ENCODE peak calls at places on chromosomes 12 and 14, in five cellular contexts. One of them, this sample, is unnamed.

GRCh38 chr14:56390859-56391258 is 188.7 kb upstream of the TMEM260 start:
- DNase-seq in SK-N-SH: no peak
- DNase-seq in HepG2: no peak
- DNase-seq in IMR-90: no peak
- DNase-seq in WTC11: no peak
- DNase-seq in this sample: no peak

GRCh38 chr14:89267163-89267562 is 149.9 kb downstream of the FOXN3 start:
- DNase-seq in SK-N-SH: no peak
- DNase-seq in HepG2: no peak
- DNase-seq in IMR-90: no peak
- DNase-seq in WTC11: peak
- DNase-seq in this sample: no peak

GRCh38 chr12:8081228-8081920 is 700 bp upstream of the NECAP1 start:
- DNase-seq in SK-N-SH: no peak
- DNase-seq in HepG2: no peak
- DNase-seq in IMR-90: no peak
- DNase-seq in WTC11: no peak
- DNase-seq in this sample: peak

GRCh38 chr12:67766370-67766769 is 117.8 kb downstream of the DYRK2 start:
- DNase-seq in SK-N-SH: no peak
- DNase-seq in HepG2: no peak
- DNase-seq in IMR-90: peak
- DNase-seq in WTC11: no peak
- DNase-seq in this sample: no peak

GRCh38 chr12:40208707-40209106 is 16.1 kb upstream of the LRRK2 start:
- DNase-seq in SK-N-SH: no peak
- DNase-seq in HepG2: no peak
- DNase-seq in IMR-90: no peak
- DNase-seq in WTC11: no peak
- DNase-seq in this sample: no peak

GRCh38 chr14:67436006-67436866 is 24.3 kb upstream of the PLEK2 start:
- DNase-seq in SK-N-SH: no peak
- DNase-seq in HepG2: peak
- DNase-seq in IMR-90: no peak
- DNase-seq in WTC11: no peak
- DNase-seq in this sample: peak

GRCh38 chr14:91012050-91012449 is 48.4 kb downstream of the RPS6KA5 start:
- DNase-seq in SK-N-SH: no peak
- DNase-seq in HepG2: no peak
- DNase-seq in IMR-90: no peak
- DNase-seq in WTC11: no peak
- DNase-seq in this sample: no peak

GRCh38 chr12:103768467-103769123 is 72.4 kb downstream of the NT5DC3 start:
- DNase-seq in SK-N-SH: no peak
- DNase-seq in HepG2: no peak
- DNase-seq in IMR-90: no peak
- DNase-seq in WTC11: no peak
- DNase-seq in this sample: no peak

GRCh38 chr12:122067966-122068365 is 10.6 kb upstream of the MLXIP start:
- DNase-seq in SK-N-SH: no peak
- DNase-seq in HepG2: no peak
- DNase-seq in IMR-90: peak
- DNase-seq in WTC11: no peak
- DNase-seq in this sample: no peak

GRCh38 chr12:99157946-99158345 is 489.6 kb upstream of the GARIN6 start:
- DNase-seq in SK-N-SH: no peak
- DNase-seq in HepG2: no peak
- DNase-seq in IMR-90: no peak
- DNase-seq in WTC11: no peak
- DNase-seq in this sample: no peak

GRCh38 chr14:74703043-74703442 is 9.8 kb downstream of the AREL1 start:
- DNase-seq in SK-N-SH: no peak
- DNase-seq in HepG2: no peak
- DNase-seq in IMR-90: no peak
- DNase-seq in WTC11: no peak
- DNase-seq in this sample: no peak

GRCh38 chr12:11174022-11174421 is 3.0 kb downstream of the SMIM10L1 start:
- DNase-seq in SK-N-SH: no peak
- DNase-seq in HepG2: no peak
- DNase-seq in IMR-90: peak
- DNase-seq in WTC11: no peak
- DNase-seq in this sample: no peak
- TF ChIP-seq USF2 in SK-N-SH: no peak
- TF ChIP-seq USF2 in HepG2: no peak
- TF ChIP-seq USF2 in IMR-90: no peak
- TF ChIP-seq USF2 in WTC11: no peak
- TF ChIP-seq USF2 in this sample: no peak

DNA sequence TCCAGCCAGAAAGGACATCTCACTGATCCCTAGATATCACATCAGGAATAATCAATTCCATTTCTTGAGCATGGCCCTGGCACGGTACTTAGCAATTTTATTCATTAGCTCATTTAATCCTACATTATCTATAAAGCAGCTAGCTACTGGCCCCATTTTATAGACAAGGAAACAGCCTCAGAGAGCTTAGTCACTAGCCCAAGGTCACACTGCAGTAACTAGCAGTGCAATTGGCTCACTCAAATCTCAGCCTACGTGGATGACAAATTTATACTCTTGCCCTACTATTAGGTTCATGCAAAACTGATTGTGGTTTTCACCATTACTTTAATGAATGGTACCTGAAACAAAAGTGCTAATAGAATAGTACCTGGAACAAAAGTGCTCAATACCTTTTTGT is 41.7 kb downstream of the NUAK1 start:
- DNase-seq in SK-N-SH: no peak
- DNase-seq in HepG2: no peak
- DNase-seq in IMR-90: peak
- DNase-seq in WTC11: no peak
- DNase-seq in this sample: no peak
- TF ChIP-seq USF2 in SK-N-SH: no peak
- TF ChIP-seq USF2 in HepG2: no peak
- TF ChIP-seq USF2 in IMR-90: no peak
- TF ChIP-seq USF2 in WTC11: no peak
- TF ChIP-seq USF2 in this sample: no peak

DNA sequence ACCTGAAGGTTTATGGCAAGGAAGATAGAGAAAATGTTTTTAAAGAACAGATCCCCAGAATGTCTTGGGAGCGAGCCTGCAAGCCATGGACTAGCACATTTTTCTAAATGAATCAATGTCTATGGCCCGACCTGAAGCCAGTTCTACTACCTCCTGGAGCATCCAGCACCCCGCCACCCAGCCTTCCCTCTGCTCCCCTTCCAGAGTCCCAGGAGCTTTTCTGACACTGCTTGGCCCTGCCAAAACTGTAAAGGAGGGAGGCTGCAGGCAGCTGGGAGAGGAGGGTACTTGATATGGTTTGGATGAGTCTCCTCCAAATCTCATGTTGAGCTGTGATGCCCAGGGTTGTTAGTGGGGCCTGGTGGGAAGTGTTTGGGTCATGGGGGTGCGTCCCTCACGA is 95.5 kb upstream of the FZD10 start:
- DNase-seq in SK-N-SH: no peak
- DNase-seq in HepG2: no peak
- DNase-seq in IMR-90: no peak
- DNase-seq in WTC11: no peak
- DNase-seq in this sample: no peak
- TF ChIP-seq USF2 in SK-N-SH: no peak
- TF ChIP-seq USF2 in HepG2: no peak
- TF ChIP-seq USF2 in IMR-90: no peak
- TF ChIP-seq USF2 in WTC11: no peak
- TF ChIP-seq USF2 in this sample: no peak

DNA sequence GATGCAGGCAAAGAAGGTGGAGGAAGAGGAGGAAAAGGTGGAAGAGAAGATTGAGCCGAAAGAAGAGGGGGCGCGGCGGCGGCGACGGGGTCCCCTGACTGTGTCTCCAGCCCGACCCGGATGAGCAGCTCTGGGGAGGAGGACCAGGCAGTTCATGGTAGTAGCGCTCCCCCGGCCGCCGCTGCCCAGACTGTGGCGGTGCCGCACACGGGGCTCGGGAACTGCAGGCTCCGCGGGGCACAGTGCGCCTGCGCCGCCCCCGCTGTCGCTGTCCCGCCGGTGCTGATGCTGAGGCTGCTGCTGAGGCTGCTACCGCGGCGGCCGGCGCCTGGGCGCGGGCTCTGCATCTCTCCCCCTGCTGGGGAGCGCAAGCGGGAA is at the start of gene KCNH5:
- DNase-seq in SK-N-SH: peak
- DNase-seq in HepG2: no peak
- DNase-seq in IMR-90: peak
- DNase-seq in WTC11: peak
- DNase-seq in this sample: peak
- TF ChIP-seq USF2 in SK-N-SH: no peak
- TF ChIP-seq USF2 in HepG2: no peak
- TF ChIP-seq USF2 in IMR-90: no peak
- TF ChIP-seq USF2 in WTC11: no peak
- TF ChIP-seq USF2 in this sample: no peak

DNA sequence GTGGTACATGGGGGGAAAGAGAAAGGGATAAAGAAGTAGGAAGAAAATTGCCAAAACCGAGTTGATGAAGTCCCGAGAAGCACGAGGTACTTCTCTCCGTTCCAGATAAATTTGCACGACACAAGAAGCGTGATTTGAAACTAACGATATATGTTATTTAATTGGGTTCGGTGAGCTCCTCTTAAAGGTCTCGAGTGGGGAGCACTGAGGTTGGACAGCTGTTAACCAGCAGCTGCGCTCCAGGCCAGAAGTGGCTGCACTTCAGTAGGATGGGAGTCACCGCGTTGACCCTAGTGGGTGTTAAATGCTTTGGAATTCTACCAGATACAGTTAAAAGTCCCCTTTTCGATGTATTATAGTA is 909 bp upstream of the DCAF5 start:
- DNase-seq in SK-N-SH: peak
- DNase-seq in HepG2: peak
- DNase-seq in IMR-90: no peak
- DNase-seq in WTC11: no peak
- DNase-seq in this sample: peak
- TF ChIP-seq USF2 in SK-N-SH: no peak
- TF ChIP-seq USF2 in HepG2: no peak
- TF ChIP-seq USF2 in IMR-90: no peak
- TF ChIP-seq USF2 in WTC11: no peak
- TF ChIP-seq USF2 in this sample: no peak

GRCh38 chr12:30286345-30286926 is 409.2 kb downstream of the IPO8 start:
- DNase-seq in SK-N-SH: peak
- DNase-seq in HepG2: peak
- DNase-seq in IMR-90: peak
- DNase-seq in WTC11: no peak
- DNase-seq in this sample: no peak
- TF ChIP-seq USF2 in SK-N-SH: no peak
- TF ChIP-seq USF2 in HepG2: no peak
- TF ChIP-seq USF2 in IMR-90: no peak
- TF ChIP-seq USF2 in WTC11: no peak
- TF ChIP-seq USF2 in this sample: no peak

GRCh38 chr12:10212623-10213131 is at the start of gene GABARAPL1:
- DNase-seq in SK-N-SH: peak
- DNase-seq in HepG2: peak
- DNase-seq in IMR-90: peak
- DNase-seq in WTC11: peak
- DNase-seq in this sample: peak
- TF ChIP-seq USF2 in SK-N-SH: no peak
- TF ChIP-seq USF2 in HepG2: no peak
- TF ChIP-seq USF2 in IMR-90: no peak
- TF ChIP-seq USF2 in WTC11: no peak
- TF ChIP-seq USF2 in this sample: no peak

GRCh38 chr12:124026755-124027745 is 54.0 kb downstream of the ZNF664 start:
- DNase-seq in SK-N-SH: no peak
- DNase-seq in HepG2: no peak
- DNase-seq in IMR-90: peak
- DNase-seq in WTC11: no peak
- DNase-seq in this sample: peak
- TF ChIP-seq USF2 in SK-N-SH: no peak
- TF ChIP-seq USF2 in HepG2: no peak
- TF ChIP-seq USF2 in IMR-90: no peak
- TF ChIP-seq USF2 in WTC11: no peak
- TF ChIP-seq USF2 in this sample: no peak

This sample was measured in K562.